ENCODE peak calls at places on chromosomes 12 and 14, in eight cellular contexts. U, W, V, S, Q, C, Y and K are unnamed samples.

GRCh38 chr14:42002139-42002538 is 395.5 kb downstream of the LRFN5 start:
- DNase-seq in U (no peak), W (no peak), V (peak), S (no peak), Q (no peak), C (no peak), Y (peak), K (no peak)

GRCh38 chr12:121810234-121810817 is 6.5 kb downstream of the SETD1B start:
- DNase-seq in U (no peak), W (no peak), V (no peak), S (no peak), Q (no peak), C (no peak), Y (no peak), K (peak)

GRCh38 chr12:122421815-122422737 is at the start of gene CLIP1:
- DNase-seq in U (peak), W (peak), V (no peak), S (peak), Q (peak), C (peak), Y (peak), K (peak)

GRCh38 chr12:19150273-19150895 is 20.9 kb downstream of the PLEKHA5 start:
- DNase-seq in U (no peak), W (no peak), V (no peak), S (no peak), Q (no peak), C (no peak), Y (no peak), K (no peak)

GRCh38 chr14:104499784-104500496 is 79.6 kb upstream of the C14orf180 start:
- DNase-seq in U (no peak), W (no peak), V (no peak), S (no peak), Q (no peak), C (peak), Y (no peak), K (no peak)

GRCh38 chr12:48601013-48601756 is 31.3 kb upstream of the LALBA start:
- DNase-seq in U (no peak), W (no peak), V (no peak), S (peak), Q (peak), C (no peak), Y (peak), K (no peak)

GRCh38 chr14:101478096-101478495 is 83.2 kb upstream of the DIO3 start:
- DNase-seq in U (no peak), W (peak), V (no peak), S (no peak), Q (no peak), C (peak), Y (no peak), K (peak)

GRCh38 chr12:2333516-2333915 is 280.7 kb downstream of the CACNA1C start:
- DNase-seq in U (no peak), W (no peak), V (no peak), S (no peak), Q (no peak), C (peak), Y (no peak), K (no peak)

GRCh38 chr12:116455540-116456306 is 103.5 kb upstream of the MAP1LC3B2 start:
- DNase-seq in U (no peak), W (peak), V (peak), S (peak), Q (peak), C (peak), Y (peak), K (peak)

GRCh38 chr12:28998662-28999120 is 150.4 kb upstream of the FAR2 start:
- DNase-seq in U (peak), W (no peak), V (peak), S (peak), Q (peak), C (no peak), Y (peak), K (no peak)

GRCh38 chr12:25694072-25694471 is 141.0 kb upstream of the LMNTD1 start:
- DNase-seq in U (no peak), W (no peak), V (no peak), S (peak), Q (no peak), C (no peak), Y (peak), K (no peak)

GRCh38 chr14:54253195-54253947 is 143.4 kb upstream of the CDKN3 start:
- DNase-seq in U (no peak), W (no peak), V (peak), S (peak), Q (no peak), C (no peak), Y (peak), K (no peak)

GRCh38 chr14:103099081-103099732 is 4.7 kb downstream of the EXOC3L4 start:
- DNase-seq in U (no peak), W (no peak), V (no peak), S (no peak), Q (no peak), C (no peak), Y (no peak), K (no peak)

GRCh38 chr14:65185859-65186258 is 83.5 kb upstream of the MAX start:
- DNase-seq in U (no peak), W (no peak), V (no peak), S (no peak), Q (no peak), C (no peak), Y (no peak), K (no peak)

GRCh38 chr12:6383572-6384498 is at the start of gene LTBR:
- DNase-seq in U (peak), W (peak), V (peak), S (peak), Q (peak), C (peak), Y (peak), K (peak)

GRCh38 chr14:53493895-53494294 is 340.8 kb upstream of the DDHD1 start:
- DNase-seq in U (peak), W (no peak), V (no peak), S (no peak), Q (no peak), C (no peak), Y (no peak), K (no peak)

GRCh38 chr12:64780531-64781373 is 21.5 kb upstream of the GNS start:
- DNase-seq in U (peak), W (peak), V (no peak), S (peak), Q (peak), C (no peak), Y (no peak), K (peak)

GRCh38 chr12:25827141-25827540 is 131.3 kb upstream of the RASSF8 start:
- DNase-seq in U (no peak), W (no peak), V (no peak), S (no peak), Q (no peak), C (no peak), Y (no peak), K (no peak)

GRCh38 chr12:25433581-25434325 is 119.3 kb downstream of the LMNTD1 start:
- DNase-seq in U (no peak), W (no peak), V (no peak), S (peak), Q (no peak), C (no peak), Y (peak), K (no peak)

GRCh38 chr14:88879016-88879415 is 54.6 kb downstream of the TTC8 start:
- DNase-seq in U (no peak), W (no peak), V (peak), S (peak), Q (no peak), C (no peak), Y (peak), K (no peak)

GRCh38 chr12:42885677-42886076 is 296.1 kb upstream of the PRICKLE1 start:
- DNase-seq in U (no peak), W (no peak), V (no peak), S (no peak), Q (no peak), C (no peak), Y (no peak), K (no peak)

GRCh38 chr12:3628629-3629028 is 124.3 kb downstream of the CRACR2A start:
- DNase-seq in U (no peak), W (no peak), V (no peak), S (no peak), Q (no peak), C (no peak), Y (no peak), K (no peak)
- TF ChIP-seq CTCF in U (no peak), W (no peak), V (no peak), S (no peak), Q (no peak), C (no peak), Y (no peak), K (no peak)

GRCh38 chr12:69337325-69337724 is 10.9 kb upstream of the LYZ start:
- DNase-seq in U (no peak), W (no peak), V (no peak), S (no peak), Q (no peak), C (no peak), Y (no peak), K (no peak)
- H3K27ac ChIP-seq in U (no peak), W (peak), V (no peak), S (no peak), Q (no peak), C (no peak), Y (no peak), K (peak)

GRCh38 chr12:9113987-9114309 is 1.8 kb downstream of the A2M start:
- DNase-seq in U (no peak), W (no peak), V (no peak), S (no peak), Q (no peak), C (no peak), Y (no peak), K (no peak)

GRCh38 chr12:9112076-9112853 is 3.5 kb downstream of the A2M start:
- DNase-seq in U (no peak), W (no peak), V (no peak), S (no peak), Q (no peak), C (no peak), Y (no peak), K (no peak)

GRCh38 chr12:9113296-9113986 is 2.3 kb downstream of the A2M start:
- DNase-seq in U (no peak), W (no peak), V (no peak), S (no peak), Q (no peak), C (no peak), Y (no peak), K (no peak)

GRCh38 chr12:9115731-9116689 is at the start of gene A2M:
- DNase-seq in U (peak), W (no peak), V (no peak), S (no peak), Q (no peak), C (no peak), Y (no peak), K (no peak)

DNA sequence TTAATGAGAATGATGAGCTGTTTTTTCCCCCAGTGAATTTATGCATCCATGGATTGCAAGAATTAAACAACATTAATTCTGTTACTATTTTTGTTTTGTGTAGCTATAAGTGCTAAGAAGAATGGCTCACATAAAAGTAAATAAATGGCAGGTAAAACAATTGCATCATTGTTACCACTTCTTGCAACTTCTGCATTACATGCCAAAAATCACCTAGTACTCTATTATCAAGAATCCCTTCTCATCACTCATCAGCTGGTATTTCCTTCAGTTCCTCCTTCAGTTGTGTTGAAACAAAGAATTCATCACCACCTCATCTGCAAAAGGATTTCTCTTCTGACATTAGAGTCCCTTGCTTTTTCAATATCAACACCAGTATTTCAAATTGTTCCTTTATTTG is 773 bp downstream of the A2M start:
- DNase-seq in U (no peak), W (no peak), V (no peak), S (peak), Q (no peak), C (no peak), Y (no peak), K (no peak)
- H3K4me3 ChIP-seq in U (peak), W (no peak), V (no peak), S (no peak), Q (no peak), C (peak), Y (peak), K (peak)

DNA sequence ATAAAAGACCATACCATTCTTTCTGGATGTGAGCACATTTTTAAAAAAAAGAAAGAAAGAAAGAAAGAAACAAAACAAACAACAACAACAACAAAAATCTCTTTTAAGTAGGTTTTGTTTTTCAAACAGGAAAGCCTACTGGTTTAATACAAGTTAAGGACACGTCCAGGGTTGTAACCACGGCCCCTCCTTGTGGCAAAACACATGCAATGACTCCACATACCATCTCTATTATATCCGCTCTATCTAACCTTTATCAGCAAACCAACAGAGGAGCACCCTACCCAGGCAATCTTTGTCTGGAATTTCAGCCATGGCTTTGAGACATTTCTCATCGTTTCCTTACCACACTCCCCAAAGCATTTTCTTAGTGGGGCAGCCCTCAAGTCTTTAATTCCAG is 360.5 kb upstream of the TMPO start:
- DNase-seq in U (peak), W (no peak), V (no peak), S (peak), Q (peak), C (no peak), Y (no peak), K (no peak)
- TF ChIP-seq CTCF in U (peak), W (no peak), V (no peak), S (peak), Q (peak), C (no peak), Y (no peak), K (no peak)

GRCh38 chr14:44960646-44961045 is 1.1 kb downstream of the KLHL28 start:
- DNase-seq in U (no peak), W (no peak), V (no peak), S (no peak), Q (no peak), C (no peak), Y (no peak), K (no peak)
- H3K27ac ChIP-seq in U (peak), W (peak), V (no peak), S (peak), Q (no peak), C (peak), Y (no peak), K (peak)

GRCh38 chr12:50055831-50056628 is 1.4 kb upstream of the ASIC1 start:
- DNase-seq in U (peak), W (peak), V (no peak), S (peak), Q (peak), C (no peak), Y (peak), K (no peak)
- H3K4me3 ChIP-seq in U (no peak), W (no peak), V (no peak), S (no peak), Q (no peak), C (no peak), Y (no peak), K (no peak)

DNA sequence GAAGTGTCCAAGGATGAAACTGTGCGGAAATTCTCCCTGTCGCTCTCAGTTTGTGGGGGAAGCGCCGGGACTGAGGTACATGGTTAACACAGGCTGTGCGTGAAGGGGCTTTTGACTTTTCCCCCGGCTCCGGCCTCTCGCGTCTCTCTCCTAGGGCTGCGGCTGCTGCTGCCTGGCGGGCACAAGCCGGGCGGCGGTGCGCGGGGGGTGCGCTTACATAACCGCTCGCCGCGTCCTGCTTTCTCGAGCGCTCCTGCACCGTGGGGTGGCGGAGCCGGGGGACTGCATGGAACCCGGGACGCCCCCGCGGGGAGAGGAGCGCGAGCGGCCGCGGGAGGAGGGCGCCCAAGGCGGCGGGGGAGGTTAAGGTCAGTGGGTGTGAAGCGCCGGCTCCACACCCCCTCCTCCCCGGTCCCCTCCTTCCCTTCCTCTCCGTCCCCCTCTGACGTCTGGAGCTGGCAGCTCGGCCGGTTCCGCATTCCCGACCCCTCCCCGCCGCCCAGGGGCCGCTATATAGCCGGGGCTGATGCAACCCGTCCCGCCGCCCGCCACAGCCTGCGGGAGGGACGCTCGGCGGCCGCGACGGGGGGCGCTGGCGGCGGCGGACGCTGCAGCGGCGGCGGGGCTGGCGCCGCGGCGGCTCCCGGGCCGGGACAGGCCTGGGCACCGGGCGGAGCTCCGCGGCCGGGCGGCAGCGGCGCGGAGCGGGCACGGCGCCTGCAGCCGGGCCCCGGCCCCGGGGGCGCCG is at the start of gene JDP2:
- DNase-seq in U (peak), W (peak), V (peak), S (peak), Q (peak), C (peak), Y (peak), K (peak)
- TF ChIP-seq CTCF in U (no peak), W (peak), V (peak), S (no peak), Q (peak), C (peak), Y (peak), K (no peak)

GRCh38 chr14:90560529-90560928 is 163.7 kb downstream of the CALM1 start:
- DNase-seq in U (no peak), W (no peak), V (no peak), S (no peak), Q (no peak), C (no peak), Y (no peak), K (no peak)
- H3K27ac ChIP-seq in U (no peak), W (no peak), V (no peak), S (no peak), Q (no peak), C (no peak), Y (no peak), K (no peak)